ENCODE peak calls at places on chromosomes 7 and 10, in five cellular contexts. I, Y, B, L and J are unnamed samples.

GRCh38 chr10:94053639-94053932 is 59.9 kb downstream of the PLCE1 start:
- DNase-seq in B (no peak), I (no peak), Y (no peak), L (no peak), J (no peak)

GRCh38 chr7:135169141-135169935 is 1.2 kb downstream of the CYREN start:
- DNase-seq in B (peak), L (peak), I (peak), Y (peak), J (peak)

GRCh38 chr10:89518876-89519842 is 16.2 kb downstream of the SLC16A12 start:
- DNase-seq in I (no peak), L (no peak), B (peak), Y (no peak), J (peak)

GRCh38 chr7:115009736-115010435 is 88.0 kb downstream of the MDFIC start:
- DNase-seq in Y (no peak), B (no peak), L (no peak), I (no peak), J (no peak)

GRCh38 chr7:46557295-46557711 is 636.2 kb upstream of the IGFBP3 start:
- DNase-seq in L (no peak), B (peak), I (no peak), Y (no peak), J (no peak)

GRCh38 chr7:28570113-28570969 is 158.0 kb downstream of the CREB5 start:
- DNase-seq in I (peak), Y (no peak), B (no peak), L (no peak), J (no peak)

GRCh38 chr10:24930427-24930826 is 22.0 kb downstream of the PRTFDC1 start:
- DNase-seq in L (no peak), Y (no peak), I (no peak), B (no peak), J (no peak)

GRCh38 chr7:151689196-151689971 is 169.7 kb upstream of the RHEB start:
- DNase-seq in B (no peak), I (no peak), L (no peak), Y (no peak), J (no peak)

GRCh38 chr7:38311329-38311937 is 38.0 kb upstream of the TARP start:
- DNase-seq in Y (peak), B (no peak), I (no peak), L (no peak), J (no peak)

GRCh38 chr7:73364006-73364728 is 36.2 kb downstream of the FKBP6 start:
- DNase-seq in B (no peak), Y (no peak), L (no peak), I (no peak), J (no peak)

GRCh38 chr7:144513332-144513731 is 109.8 kb upstream of the NOBOX start:
- DNase-seq in Y (peak), B (peak), L (peak), I (no peak), J (peak)

GRCh38 chr10:35218339-35218955 is 91.8 kb downstream of the CREM start:
- DNase-seq in B (peak), I (peak), L (peak), Y (peak), J (peak)

GRCh38 chr7:4151926-4152549 is 530.1 kb upstream of the FOXK1 start:
- DNase-seq in Y (no peak), I (no peak), B (no peak), L (no peak), J (peak)

GRCh38 chr10:118307237-118307636 is 34.9 kb downstream of the FAM204A start:
- DNase-seq in B (no peak), Y (no peak), L (no peak), I (no peak), J (no peak)

GRCh38 chr7:152162287-152162686 is 136.8 kb downstream of the GALNT11 start:
- DNase-seq in Y (no peak), B (no peak), L (no peak), I (no peak), J (no peak)

GRCh38 chr7:100614308-100614861 is 2.0 kb downstream of the MOSPD3 start:
- DNase-seq in I (no peak), Y (no peak), B (no peak), L (no peak), J (no peak)

GRCh38 chr7:45457591-45457990 is 116.6 kb upstream of the ADCY1 start:
- DNase-seq in L (no peak), B (no peak), Y (no peak), I (no peak), J (no peak)

GRCh38 chr10:117899181-117899683 is 147.5 kb downstream of the RAB11FIP2 start:
- DNase-seq in Y (no peak), L (peak), I (no peak), B (no peak), J (peak)

GRCh38 chr10:115981056-115981455 is 291.9 kb downstream of the GFRA1 start:
- DNase-seq in Y (no peak), B (no peak), I (no peak), L (peak), J (no peak)

GRCh38 chr7:37482505-37482904 is 33.8 kb upstream of the ELMO1 start:
- DNase-seq in B (no peak), Y (no peak), I (no peak), L (no peak), J (no peak)

GRCh38 chr7:30403477-30403876 is 75.1 kb downstream of the NOD1 start:
- DNase-seq in I (no peak), Y (no peak), L (no peak), B (no peak), J (peak)

GRCh38 chr10:43671659-43672555 is 23.2 kb upstream of the ZNF32 start:
- DNase-seq in L (peak), B (peak), Y (peak), I (peak), J (peak)

GRCh38 chr10:31413325-31413724 is 94.3 kb downstream of the ZEB1 start:
- DNase-seq in Y (no peak), B (no peak), L (no peak), I (no peak), J (no peak)

GRCh38 chr10:27746364-27747095 is 911 bp upstream of the MKX start:
- DNase-seq in L (peak), I (no peak), B (no peak), Y (peak), J (no peak)

GRCh38 chr7:155803418-155804376 is 8.6 kb downstream of the SHH start:
- DNase-seq in I (no peak), L (peak), Y (peak), B (peak), J (peak)

GRCh38 chr10:80660266-80660665 is 122.6 kb downstream of the SH2D4B start:
- DNase-seq in Y (no peak), I (no peak), B (no peak), L (no peak), J (no peak)

GRCh38 chr7:33130184-33130583 is 820 bp downstream of the BBS9 start:
- DNase-seq in Y (peak), I (no peak), B (no peak), L (peak), J (no peak)

GRCh38 chr7:39948375-39948774 is 1.7 kb upstream of the CDK13 start:
- DNase-seq in L (no peak), I (peak), Y (no peak), B (peak), J (no peak)

GRCh38 chr10:7561216-7561893 is 105.4 kb downstream of the ITIH5 start:
- DNase-seq in B (peak), L (peak), I (no peak), Y (peak), J (no peak)

GRCh38 chr7:44678468-44679179 is 70.0 kb upstream of the ZMIZ2 start:
- DNase-seq in Y (no peak), I (no peak), L (no peak), B (peak), J (no peak)

GRCh38 chr10:70052462-70053211 is at the start of gene MACROH2A2:
- DNase-seq in B (peak), Y (peak), L (peak), I (no peak), J (peak)

GRCh38 chr10:119199231-119199992 is 8.0 kb upstream of the GRK5 start:
- DNase-seq in B (peak), L (peak), Y (peak), I (peak), J (peak)

GRCh38 chr7:104956753-104957450 is 57.1 kb upstream of the KMT2E start:
- DNase-seq in L (no peak), B (no peak), I (no peak), Y (no peak), J (peak)

GRCh38 chr10:104033401-104033930 is 52.2 kb downstream of the COL17A1 start:
- DNase-seq in Y (no peak), L (no peak), B (no peak), I (no peak), J (no peak)

GRCh38 chr10:73625004-73625883 is 16.0 kb downstream of the MYOZ1 start:
- DNase-seq in I (peak), Y (peak), B (peak), L (peak), J (peak)

GRCh38 chr7:34747176-34747781 is 89.3 kb downstream of the NPSR1 start:
- DNase-seq in B (no peak), I (no peak), Y (no peak), L (no peak), J (no peak)
- H2AFZ ChIP-seq in B (no peak), I (no peak), Y (no peak), L (no peak), J (no peak)

DNA sequence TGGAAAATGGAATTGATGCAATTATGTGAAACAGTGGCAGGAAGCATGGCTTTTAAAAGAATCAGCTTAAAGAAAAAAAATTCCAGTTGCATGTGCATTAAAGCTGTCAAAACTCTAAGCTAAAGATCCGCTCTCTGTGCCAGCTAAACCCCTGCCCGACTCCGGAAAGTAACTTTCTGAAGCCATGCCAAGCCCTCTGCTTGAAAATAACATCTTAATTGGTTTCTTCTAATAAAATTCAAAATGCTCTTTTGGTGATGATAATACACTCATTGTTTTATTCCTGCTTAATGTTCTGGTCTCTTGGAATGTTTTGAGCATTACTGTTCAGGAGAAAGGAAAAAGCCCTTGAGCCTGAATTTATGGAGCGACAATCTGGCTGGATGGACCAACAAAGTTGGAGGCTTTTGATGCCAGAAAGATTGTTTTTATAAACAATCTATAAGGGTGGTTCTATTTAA is 11.7 kb downstream of the SEMA3C start:
- DNase-seq in L (no peak), B (peak), Y (no peak), I (no peak), J (no peak)
- TF ChIP-seq EZH2phosphoT487 in L (no peak), B (no peak), Y (no peak), I (no peak), J (no peak)

DNA sequence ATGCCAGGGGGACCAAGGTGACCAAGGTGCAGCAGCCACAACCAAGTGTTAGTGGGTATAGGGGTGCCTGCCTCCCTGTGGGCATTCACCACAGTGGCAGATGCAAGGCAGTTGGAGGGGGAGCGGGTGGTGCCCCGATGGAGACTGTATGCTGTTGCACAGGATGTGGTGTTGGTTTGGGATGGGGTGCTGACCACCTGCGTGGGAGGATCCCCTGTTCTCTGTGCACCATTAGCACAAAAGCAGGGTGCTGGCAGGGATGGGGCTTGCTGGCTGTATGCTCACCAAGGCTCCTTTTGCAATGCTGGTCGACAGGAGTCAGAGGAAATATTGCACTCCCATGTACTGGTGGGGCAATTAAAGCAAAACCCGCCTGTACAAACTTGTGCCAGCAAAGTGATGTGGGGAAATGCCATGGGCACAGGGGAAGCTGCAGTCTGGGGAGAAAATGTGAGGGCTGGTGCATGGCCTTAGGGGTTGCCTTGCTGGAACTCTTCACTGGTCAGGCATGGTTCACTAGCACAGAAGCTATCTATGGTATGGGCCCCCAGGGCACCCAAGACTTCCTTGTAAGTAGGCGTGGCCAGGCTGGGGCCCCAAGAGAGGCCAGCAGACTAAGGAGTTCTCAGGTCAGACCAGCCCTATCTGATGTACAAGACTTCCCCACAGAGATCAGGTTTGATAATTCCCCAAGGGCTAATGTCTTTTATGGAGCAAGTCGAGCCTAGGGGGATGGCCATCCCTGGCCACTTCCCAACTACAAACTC is 51.9 kb upstream of the GNAT3 start:
- DNase-seq in B (no peak), Y (no peak), L (no peak), I (no peak), J (peak)
- H2AFZ ChIP-seq in B (no peak), Y (no peak), L (no peak), I (no peak), J (no peak)

DNA sequence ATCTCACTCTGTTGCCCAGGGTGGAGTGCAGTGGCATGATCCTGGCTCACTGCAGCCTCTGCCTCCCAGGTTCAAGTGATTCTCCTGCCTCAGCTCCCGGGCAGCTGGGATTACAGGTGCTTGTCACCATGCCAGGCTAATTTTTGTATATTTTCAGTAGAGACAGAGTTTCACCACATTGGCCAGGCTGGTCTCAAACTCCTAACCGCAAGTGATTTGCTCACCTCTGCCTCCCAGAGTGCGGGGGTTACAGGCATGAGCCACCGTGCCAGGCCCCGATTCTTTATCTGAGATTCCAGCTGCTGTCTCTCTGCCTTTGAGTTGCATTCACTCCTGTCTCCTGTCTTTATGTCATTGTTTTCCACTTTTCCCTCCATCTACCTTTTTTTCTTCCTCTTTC is 168.7 kb downstream of the TMEM178B start:
- DNase-seq in Y (no peak), I (no peak), B (no peak), L (no peak), J (no peak)
- TF ChIP-seq EZH2phosphoT487 in Y (no peak), I (no peak), B (no peak), L (no peak), J (no peak)

GRCh38 chr10:75057680-75058079 is 53.8 kb upstream of the SAMD8 start:
- DNase-seq in Y (peak), I (no peak), B (no peak), L (no peak), J (no peak)
- H2AFZ ChIP-seq in Y (peak), I (no peak), B (no peak), L (peak), J (no peak)

DNA sequence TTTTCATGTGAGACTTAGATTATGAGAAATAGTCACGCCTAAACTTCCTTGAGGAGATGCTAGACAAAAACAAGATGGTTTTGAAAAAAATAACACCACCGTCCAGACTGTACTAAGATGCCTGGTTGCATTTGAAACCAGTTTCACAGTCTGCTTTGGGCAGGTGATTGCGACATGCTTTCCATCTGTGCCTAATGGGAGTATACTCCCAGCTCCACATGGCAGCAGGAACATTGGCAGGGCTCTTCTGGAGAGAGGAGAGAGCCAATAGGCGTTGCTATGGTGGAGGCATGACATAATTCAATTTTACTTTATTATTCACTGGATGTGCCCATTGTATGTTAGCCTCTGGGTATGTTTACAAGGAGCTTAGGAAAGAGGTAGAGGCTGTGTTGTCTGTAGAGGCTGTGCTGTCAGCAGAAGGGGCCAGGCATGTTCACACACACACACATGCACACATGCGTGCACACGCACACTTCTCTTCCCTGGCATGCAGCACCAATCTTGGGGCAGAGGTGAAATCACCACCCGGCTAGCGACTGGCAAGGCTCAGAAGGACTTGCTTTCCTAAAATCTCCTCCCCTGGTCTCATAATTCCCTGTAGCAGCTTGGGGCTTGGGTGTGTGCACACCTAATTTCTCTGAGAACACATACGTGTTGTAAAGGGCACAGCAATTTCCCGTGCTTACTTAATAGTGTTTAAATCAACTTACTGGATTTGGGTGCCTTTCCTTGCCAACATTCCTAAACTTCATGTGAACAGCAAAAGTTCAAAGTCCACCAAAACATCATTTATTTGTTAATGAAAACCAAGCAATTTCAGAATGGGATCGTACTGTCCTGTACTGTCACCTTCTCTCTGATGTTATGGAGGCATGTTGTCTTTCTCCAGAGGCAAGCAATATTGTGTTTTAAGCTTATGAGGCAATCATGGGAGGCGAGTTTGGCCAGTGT is 162.1 kb downstream of the TCF7L2 start:
- DNase-seq in Y (no peak), L (no peak), B (no peak), I (no peak), J (no peak)
- TF ChIP-seq EZH2phosphoT487 in Y (no peak), L (no peak), B (no peak), I (no peak), J (no peak)

DNA sequence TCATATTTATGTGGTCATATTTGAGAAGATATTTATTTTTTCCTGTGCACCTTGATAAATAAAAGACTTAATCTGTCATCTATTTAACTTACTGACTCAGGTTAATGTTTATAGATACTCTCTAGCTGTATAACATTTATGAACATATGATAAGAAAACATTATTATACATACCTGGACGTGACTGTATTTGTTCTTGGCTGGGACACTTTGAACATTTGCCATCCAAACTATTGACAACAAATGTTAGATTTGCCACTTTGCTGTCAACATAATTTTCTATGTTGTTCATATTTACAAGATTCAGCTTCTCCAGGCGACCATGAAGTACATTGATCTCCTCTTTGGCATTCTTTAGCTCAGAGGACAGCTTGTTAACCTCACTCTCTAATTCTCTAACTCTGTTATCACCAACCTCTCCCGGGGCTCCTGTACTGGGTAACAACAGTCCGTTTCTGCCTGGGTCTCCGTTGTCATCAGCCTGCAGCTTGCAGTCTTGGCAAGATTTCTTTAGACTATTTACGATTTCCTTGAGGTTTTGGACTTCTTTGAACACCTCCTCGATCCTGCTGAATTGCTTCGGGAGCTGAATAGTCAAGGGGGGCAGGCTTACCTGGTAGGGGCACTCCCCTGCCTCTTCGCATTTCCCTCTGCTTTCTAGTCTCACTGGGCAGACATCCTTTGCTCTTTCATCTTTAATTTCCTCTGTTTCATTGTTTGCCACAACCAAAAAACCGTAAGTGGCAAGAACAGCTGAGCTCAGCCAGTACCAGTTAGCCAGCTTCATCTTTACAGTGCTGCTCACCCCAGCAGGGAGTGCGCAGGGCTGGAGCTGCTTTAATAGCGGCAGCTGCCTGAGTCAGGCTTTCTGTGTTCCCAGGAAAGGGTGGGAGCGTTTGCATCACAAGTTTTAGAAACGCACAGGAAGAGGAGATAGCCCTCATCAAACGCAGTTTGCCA is at the start of gene FGL2:
- DNase-seq in L (peak), Y (peak), B (peak), I (peak), J (peak)
- H2AFZ ChIP-seq in L (peak), Y (peak), B (no peak), I (peak), J (peak)

GRCh38 chr10:13099144-13099665 is 758 bp upstream of the OPTN start:
- DNase-seq in I (peak), Y (peak), B (peak), L (peak), J (peak)
- TF ChIP-seq EZH2phosphoT487 in I (no peak), Y (no peak), B (no peak), L (no peak), J (no peak)